ENCODE peak calls at places on chromosomes 4 and X, in ten cellular contexts. W, F, V, D, C, Q, T, A, Y and Z are unnamed samples.

GRCh38 chrX:120794525-120794975 is 81.1 kb downstream of the CT47B1 start:
- DNase-seq in C (no peak), Q (no peak), F (no peak), Y (peak; percentile 2), D (no peak), A (peak; percentile 53), W (no peak), T (no peak), V (no peak), Z (no peak)

GRCh38 chr4:152038238-152038637 is 277.4 kb upstream of the GATB start:
- DNase-seq in V (no peak), T (no peak), Q (no peak), A (peak; percentile 86), F (no peak), Y (no peak), C (no peak), W (no peak), D (no peak), Z (no peak)

GRCh38 chr4:145540235-145540634 is 58.6 kb downstream of the SMAD1 start:
- DNase-seq in V (no peak), D (no peak), Q (no peak), C (no peak), Y (no peak), A (no peak), T (no peak), F (no peak), W (no peak), Z (no peak)

GRCh38 chrX:39439910-39440733 is 638.9 kb downstream of the MID1IP1 start:
- DNase-seq in F (no peak), D (no peak), C (no peak), Q (no peak), T (no peak), A (no peak), Y (no peak), W (no peak), V (no peak), Z (no peak)

GRCh38 chrX:124282580-124282979 is 49.9 kb upstream of the TEX13D start:
- DNase-seq in D (no peak), C (no peak), F (no peak), A (no peak), W (no peak), Q (no peak), V (no peak), Y (no peak), T (no peak), Z (no peak)

GRCh38 chrX:23726196-23726595 is 16.9 kb downstream of the ACOT9 start:
- DNase-seq in C (no peak), D (no peak), T (no peak), F (no peak), A (no peak), W (no peak), Q (no peak), Y (no peak), V (no peak), Z (no peak)

GRCh38 chr4:143085644-143086043 is 99.1 kb upstream of the USP38 start:
- DNase-seq in Q (no peak), W (no peak), C (no peak), D (no peak), T (no peak), F (no peak), A (no peak), Y (no peak), V (no peak), Z (no peak)

GRCh38 chr4:2965262-2965661 is 1.9 kb downstream of the GRK4 start:
- DNase-seq in V (no peak), C (no peak), Y (no peak), W (no peak), F (no peak), D (no peak), T (no peak), Q (no peak), A (no peak), Z (no peak)

GRCh38 chr4:11002961-11003360 is 318.4 kb upstream of the CLNK start:
- DNase-seq in A (no peak), W (no peak), F (no peak), T (no peak), D (no peak), C (no peak), V (no peak), Q (no peak), Y (no peak), Z (no peak)

GRCh38 chr4:8130346-8131066 is 28.1 kb downstream of the ABLIM2 start:
- DNase-seq in D (no peak), W (no peak), Y (no peak), C (no peak), A (no peak), F (no peak), V (no peak), Q (no peak), T (no peak), Z (no peak)

GRCh38 chrX:1658083-1658463 is 43.2 kb downstream of the ASMT start:
- DNase-seq in W (no peak), F (peak; percentile 21), V (no peak), T (peak; percentile 21), D (no peak), Q (peak; percentile 14), Y (no peak), C (no peak), A (no peak), Z (no peak)

GRCh38 chr4:71545168-71545567 is 206.3 kb downstream of the SLC4A4 start:
- DNase-seq in T (no peak), A (peak; percentile 54), V (no peak), D (no peak), C (no peak), Y (no peak), W (no peak), F (no peak), Q (no peak), Z (no peak)

GRCh38 chr4:26490111-26490979 is at the start of gene CCKAR:
- DNase-seq in C (no peak), W (no peak), T (no peak), Y (no peak), A (peak; percentile 37), Q (no peak), F (no peak), D (no peak), V (no peak), Z (no peak)

GRCh38 chrX:21711126-21711847 is 46.6 kb downstream of the SMPX start:
- DNase-seq in V (no peak), A (no peak), W (no peak), Y (no peak), C (no peak), D (no peak), T (peak; percentile 6), F (no peak), Q (no peak), Z (no peak)
- TF ChIP-seq CTCF in V (no peak), A (no peak), W (no peak), Y (no peak), C (no peak), D (no peak), T (no peak), F (no peak), Q (no peak), Z (no peak)

GRCh38 chr4:6153874-6154273 is 46.5 kb downstream of the JAKMIP1 start:
- DNase-seq in F (no peak), V (no peak), W (no peak), C (no peak), Y (no peak), D (no peak), A (no peak), T (peak; percentile 22), Q (no peak), Z (no peak)
- TF ChIP-seq CTCF in F (no peak), V (no peak), W (no peak), C (no peak), Y (no peak), D (no peak), A (no peak), T (no peak), Q (no peak), Z (no peak)

GRCh38 chr4:41728571-41728908 is 20.0 kb downstream of the PHOX2B start:
- DNase-seq in V (no peak), C (no peak), A (no peak), W (no peak), F (no peak), Q (no peak), Y (no peak), T (no peak), D (no peak), Z (no peak)

GRCh38 chr4:41723286-41723685 is 25.2 kb downstream of the PHOX2B start:
- DNase-seq in Y (no peak), V (no peak), C (no peak), D (no peak), T (no peak), F (no peak), W (no peak), A (no peak), Q (no peak), Z (no peak)

GRCh38 chr4:41727861-41728570 is 20.5 kb downstream of the PHOX2B start:
- DNase-seq in V (no peak), F (no peak), T (no peak), C (no peak), Y (no peak), A (no peak), D (no peak), Q (no peak), W (no peak), Z (no peak)

GRCh38 chr4:41722171-41722570 is 26.4 kb downstream of the PHOX2B start:
- DNase-seq in T (no peak), W (no peak), C (no peak), Y (no peak), V (no peak), D (no peak), Q (no peak), A (no peak), F (no peak), Z (no peak)

GRCh38 chr4:41725254-41725653 is 23.3 kb downstream of the PHOX2B start:
- DNase-seq in F (no peak), Y (no peak), Q (no peak), A (no peak), C (no peak), D (no peak), V (no peak), W (no peak), T (no peak), Z (no peak)
- TF ChIP-seq CTCF in F (peak; percentile 41), Y (no peak), Q (peak; percentile 8), A (no peak), C (peak; percentile 56), D (no peak), V (no peak), W (no peak), T (no peak), Z (no peak)

GRCh38 chrX:49273181-49273727 is 3.7 kb downstream of the PPP1R3F start:
- DNase-seq in Y (no peak), W (no peak), D (no peak), C (no peak), F (peak; percentile 42), V (no peak), Q (no peak), A (no peak), T (no peak), Z (no peak)

GRCh38 chrX:49269768-49270248 is at the start of gene PPP1R3F:
- DNase-seq in C (no peak), T (no peak), D (no peak), Q (no peak), A (no peak), F (no peak), V (no peak), Y (no peak), W (peak; percentile 23), Z (no peak)

GRCh38 chrX:49270249-49270921 is 792 bp downstream of the PPP1R3F start:
- DNase-seq in D (no peak), T (no peak), Y (no peak), Q (peak; percentile 5), F (peak; percentile 89), A (no peak), V (no peak), C (no peak), W (no peak), Z (no peak)

GRCh38 chrX:49271341-49271740 is 1.7 kb downstream of the PPP1R3F start:
- DNase-seq in T (no peak), Q (no peak), C (no peak), A (no peak), F (no peak), V (no peak), D (no peak), Y (no peak), W (no peak), Z (no peak)

GRCh38 chrX:49272426-49272825 is 2.8 kb downstream of the PPP1R3F start:
- DNase-seq in Y (no peak), Q (no peak), V (no peak), W (no peak), C (no peak), T (no peak), D (no peak), A (no peak), F (peak; percentile 17), Z (no peak)
- TF ChIP-seq CTCF in Y (no peak), Q (no peak), V (no peak), W (no peak), C (no peak), T (no peak), D (no peak), A (no peak), F (no peak), Z (no peak)